ENCODE peak calls at places on chromosomes 7 and 10, in seven cellular contexts. One of them, this sample, is unnamed.

GRCh38 chr7:108452707-108453106 is 3.5 kb downstream of the NRCAM start:
- DNase-seq in transverse colon: no peak
- DNase-seq in IMR-90: peak
- DNase-seq in NB4: peak
- DNase-seq in uterus: no peak
- DNase-seq in ovary: no peak
- DNase-seq in body of pancreas: no peak
- DNase-seq in this sample: peak

GRCh38 chr7:47453093-47454056 is 128.5 kb downstream of the TNS3 start:
- DNase-seq in IMR-90: peak
- DNase-seq in ovary: peak
- DNase-seq in transverse colon: peak
- DNase-seq in body of pancreas: peak
- DNase-seq in uterus: peak
- DNase-seq in NB4: peak
- DNase-seq in this sample: peak

GRCh38 chr7:81150951-81151361 is 232.1 kb upstream of the SEMA3C start:
- DNase-seq in NB4: no peak
- DNase-seq in ovary: no peak
- DNase-seq in uterus: no peak
- DNase-seq in body of pancreas: no peak
- DNase-seq in transverse colon: no peak
- DNase-seq in IMR-90: peak
- DNase-seq in this sample: no peak

GRCh38 chr10:63573068-63573697 is 52.0 kb downstream of the REEP3 start:
- DNase-seq in transverse colon: no peak
- DNase-seq in IMR-90: peak
- DNase-seq in ovary: no peak
- DNase-seq in body of pancreas: no peak
- DNase-seq in NB4: no peak
- DNase-seq in uterus: no peak
- DNase-seq in this sample: no peak

GRCh38 chr10:116826803-116827202 is 22.5 kb upstream of the ENO4 start:
- DNase-seq in body of pancreas: no peak
- DNase-seq in uterus: no peak
- DNase-seq in NB4: no peak
- DNase-seq in transverse colon: no peak
- DNase-seq in ovary: no peak
- DNase-seq in IMR-90: peak
- DNase-seq in this sample: no peak

GRCh38 chr7:13981070-13981469 is 8.4 kb downstream of the ETV1 start:
- DNase-seq in IMR-90: peak
- DNase-seq in body of pancreas: peak
- DNase-seq in uterus: no peak
- DNase-seq in transverse colon: peak
- DNase-seq in ovary: no peak
- DNase-seq in NB4: peak
- DNase-seq in this sample: no peak

GRCh38 chr10:117728087-117728486 is 185.5 kb downstream of the EMX2 start:
- DNase-seq in NB4: no peak
- DNase-seq in body of pancreas: no peak
- DNase-seq in ovary: no peak
- DNase-seq in uterus: no peak
- DNase-seq in transverse colon: no peak
- DNase-seq in IMR-90: no peak
- DNase-seq in this sample: no peak

GRCh38 chr10:75097666-75098285 is 13.7 kb upstream of the SAMD8 start:
- DNase-seq in NB4: peak
- DNase-seq in ovary: no peak
- DNase-seq in IMR-90: peak
- DNase-seq in transverse colon: no peak
- DNase-seq in uterus: no peak
- DNase-seq in body of pancreas: no peak
- DNase-seq in this sample: no peak

GRCh38 chr7:70072220-70072619 is 473.9 kb downstream of the AUTS2 start:
- DNase-seq in IMR-90: peak
- DNase-seq in ovary: no peak
- DNase-seq in body of pancreas: peak
- DNase-seq in NB4: no peak
- DNase-seq in transverse colon: no peak
- DNase-seq in uterus: no peak
- DNase-seq in this sample: no peak

GRCh38 chr7:102840404-102840803 is 72.4 kb upstream of the LRRC17 start:
- DNase-seq in transverse colon: no peak
- DNase-seq in NB4: no peak
- DNase-seq in IMR-90: no peak
- DNase-seq in body of pancreas: no peak
- DNase-seq in uterus: no peak
- DNase-seq in ovary: no peak
- DNase-seq in this sample: no peak

GRCh38 chr7:89623018-89623672 is 531.1 kb upstream of the STEAP1 start:
- DNase-seq in ovary: peak
- DNase-seq in transverse colon: no peak
- DNase-seq in NB4: peak
- DNase-seq in IMR-90: peak
- DNase-seq in body of pancreas: peak
- DNase-seq in uterus: no peak
- DNase-seq in this sample: peak

GRCh38 chr7:108109216-108109908 is 20.8 kb downstream of the LAMB4 start:
- DNase-seq in NB4: peak
- DNase-seq in transverse colon: peak
- DNase-seq in body of pancreas: peak
- DNase-seq in uterus: no peak
- DNase-seq in IMR-90: no peak
- DNase-seq in ovary: no peak
- DNase-seq in this sample: peak

GRCh38 chr7:155728116-155728515 is 83.7 kb downstream of the RBM33 start:
- DNase-seq in NB4: no peak
- DNase-seq in uterus: no peak
- DNase-seq in IMR-90: no peak
- DNase-seq in body of pancreas: peak
- DNase-seq in transverse colon: no peak
- DNase-seq in ovary: no peak
- DNase-seq in this sample: no peak

DNA sequence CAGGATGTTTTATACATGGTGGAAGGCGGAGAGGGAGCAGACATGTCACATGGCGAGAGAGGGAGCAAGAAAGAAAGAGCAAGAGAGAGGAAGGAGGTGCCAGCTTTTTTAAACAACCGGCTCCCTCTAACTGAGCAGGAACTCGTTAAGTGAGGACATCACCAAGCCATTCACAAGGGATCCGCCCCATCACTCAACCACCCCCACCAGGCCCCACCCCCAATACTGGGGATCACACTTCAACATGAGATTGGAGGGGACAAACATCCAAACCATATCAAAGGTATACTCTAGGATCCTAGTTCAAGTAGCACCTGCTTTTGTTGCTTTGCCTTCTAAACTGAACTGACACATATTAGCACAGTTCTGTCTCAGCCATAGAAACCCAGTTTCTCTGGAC is 141.9 kb upstream of the KLF14 start:
- DNase-seq in NB4: no peak
- DNase-seq in body of pancreas: no peak
- DNase-seq in ovary: no peak
- DNase-seq in IMR-90: peak
- DNase-seq in transverse colon: no peak
- DNase-seq in uterus: no peak
- DNase-seq in this sample: no peak
- TF ChIP-seq POLR2A in NB4: no peak
- TF ChIP-seq POLR2A in body of pancreas: no peak
- TF ChIP-seq POLR2A in ovary: no peak
- TF ChIP-seq POLR2A in IMR-90: no peak
- TF ChIP-seq POLR2A in transverse colon: no peak
- TF ChIP-seq POLR2A in uterus: no peak
- TF ChIP-seq POLR2A in this sample: no peak

GRCh38 chr10:32333849-32334248 is 13.1 kb downstream of the EPC1 start:
- DNase-seq in ovary: no peak
- DNase-seq in IMR-90: no peak
- DNase-seq in NB4: no peak
- DNase-seq in transverse colon: no peak
- DNase-seq in body of pancreas: no peak
- DNase-seq in uterus: no peak
- DNase-seq in this sample: peak

GRCh38 chr10:32340596-32341180 is 6.3 kb downstream of the EPC1 start:
- DNase-seq in body of pancreas: no peak
- DNase-seq in NB4: no peak
- DNase-seq in transverse colon: no peak
- DNase-seq in ovary: no peak
- DNase-seq in IMR-90: no peak
- DNase-seq in uterus: no peak
- DNase-seq in this sample: no peak

GRCh38 chr10:32341596-32341995 is 5.4 kb downstream of the EPC1 start:
- DNase-seq in NB4: no peak
- DNase-seq in IMR-90: no peak
- DNase-seq in transverse colon: no peak
- DNase-seq in ovary: no peak
- DNase-seq in body of pancreas: no peak
- DNase-seq in uterus: no peak
- DNase-seq in this sample: no peak

GRCh38 chr10:32337343-32337742 is 9.6 kb downstream of the EPC1 start:
- DNase-seq in transverse colon: no peak
- DNase-seq in ovary: no peak
- DNase-seq in body of pancreas: no peak
- DNase-seq in uterus: no peak
- DNase-seq in NB4: no peak
- DNase-seq in IMR-90: peak
- DNase-seq in this sample: no peak

GRCh38 chr10:32338262-32338661 is 8.7 kb downstream of the EPC1 start:
- DNase-seq in NB4: no peak
- DNase-seq in ovary: no peak
- DNase-seq in transverse colon: no peak
- DNase-seq in uterus: no peak
- DNase-seq in IMR-90: peak
- DNase-seq in body of pancreas: no peak
- DNase-seq in this sample: no peak
- TF ChIP-seq POLR2A in NB4: no peak
- TF ChIP-seq POLR2A in ovary: no peak
- TF ChIP-seq POLR2A in transverse colon: no peak
- TF ChIP-seq POLR2A in uterus: no peak
- TF ChIP-seq POLR2A in IMR-90: no peak
- TF ChIP-seq POLR2A in body of pancreas: no peak
- TF ChIP-seq POLR2A in this sample: no peak

DNA sequence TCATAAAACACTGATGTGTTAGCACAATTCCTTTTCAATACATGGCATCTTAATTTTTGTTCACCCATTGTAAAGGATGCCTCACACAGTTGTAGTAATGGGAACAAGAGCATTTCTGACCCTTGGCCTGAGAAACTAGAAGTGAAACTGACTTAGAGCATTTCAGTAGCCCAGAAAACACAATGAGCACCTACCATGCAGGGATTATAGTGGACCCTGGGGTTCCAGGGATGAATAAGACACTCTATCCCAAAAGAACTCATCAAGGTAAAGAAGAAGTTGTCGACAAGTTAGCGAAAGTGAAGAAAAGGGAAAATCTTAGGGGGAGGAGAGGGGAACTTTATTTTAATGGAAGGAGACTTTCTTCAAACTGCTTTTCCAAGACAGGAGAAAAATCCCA is 125.6 kb downstream of the NT5C2 start:
- DNase-seq in ovary: no peak
- DNase-seq in body of pancreas: no peak
- DNase-seq in uterus: no peak
- DNase-seq in NB4: no peak
- DNase-seq in transverse colon: no peak
- DNase-seq in IMR-90: no peak
- DNase-seq in this sample: no peak
- TF ChIP-seq POLR2A in ovary: no peak
- TF ChIP-seq POLR2A in body of pancreas: no peak
- TF ChIP-seq POLR2A in uterus: no peak
- TF ChIP-seq POLR2A in NB4: no peak
- TF ChIP-seq POLR2A in transverse colon: no peak
- TF ChIP-seq POLR2A in IMR-90: no peak
- TF ChIP-seq POLR2A in this sample: no peak

GRCh38 chr7:99380823-99381663 is 6.5 kb downstream of the ARPC1B start:
- DNase-seq in uterus: no peak
- DNase-seq in transverse colon: peak
- DNase-seq in body of pancreas: peak
- DNase-seq in ovary: no peak
- DNase-seq in NB4: no peak
- DNase-seq in IMR-90: no peak
- DNase-seq in this sample: no peak
- TF ChIP-seq POLR2A in uterus: no peak
- TF ChIP-seq POLR2A in transverse colon: peak
- TF ChIP-seq POLR2A in body of pancreas: no peak
- TF ChIP-seq POLR2A in ovary: no peak
- TF ChIP-seq POLR2A in NB4: no peak
- TF ChIP-seq POLR2A in IMR-90: no peak
- TF ChIP-seq POLR2A in this sample: no peak

DNA sequence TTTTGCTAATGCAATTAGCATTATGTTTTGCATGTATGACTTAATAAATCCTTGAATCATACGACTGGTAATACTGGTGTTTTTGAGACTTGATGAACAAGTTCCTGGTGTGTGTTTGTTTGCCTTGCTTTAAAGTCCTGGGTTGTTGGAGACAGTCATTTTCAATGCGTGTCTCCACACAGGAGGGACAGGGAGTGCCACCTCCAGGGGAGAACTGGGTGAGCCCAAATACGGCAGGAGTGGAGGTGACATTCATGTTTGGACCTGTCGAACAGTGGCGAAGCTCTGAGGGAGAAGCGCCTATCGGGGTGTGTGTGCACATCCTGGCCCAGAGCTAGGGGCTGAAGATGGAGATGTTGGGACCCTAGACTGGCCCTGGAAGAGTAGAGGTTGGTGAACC is 43.8 kb downstream of the DAGLB start:
- DNase-seq in body of pancreas: no peak
- DNase-seq in transverse colon: no peak
- DNase-seq in uterus: no peak
- DNase-seq in NB4: no peak
- DNase-seq in IMR-90: no peak
- DNase-seq in ovary: no peak
- DNase-seq in this sample: no peak
- TF ChIP-seq POLR2A in body of pancreas: no peak
- TF ChIP-seq POLR2A in transverse colon: no peak
- TF ChIP-seq POLR2A in uterus: no peak
- TF ChIP-seq POLR2A in NB4: no peak
- TF ChIP-seq POLR2A in IMR-90: no peak
- TF ChIP-seq POLR2A in ovary: no peak
- TF ChIP-seq POLR2A in this sample: no peak

This sample was measured in erythroblast.